ENCODE peak calls at places on chromosomes 4 and X, in eight cellular contexts. Z, T, J, L, D, Y, R and K are unnamed samples.

GRCh38 chrX:136261316-136261715 is 10.1 kb upstream of the MAP7D3 start:
- DNase-seq in Z (no peak), T (no peak), J (no peak), L (no peak), D (peak; percentile 55), Y (no peak), R (no peak), K (no peak)

GRCh38 chrX:134821370-134821769 is 163.1 kb upstream of the PLAC1 start:
- DNase-seq in Z (no peak), T (no peak), J (no peak), L (no peak), D (peak; percentile 56), Y (no peak), R (no peak), K (no peak)

GRCh38 chrX:72128881-72129280 is 2.8 kb downstream of the RTL5 start:
- DNase-seq in Z (no peak), T (no peak), J (no peak), L (no peak), D (peak; percentile 44), Y (peak; percentile 34), R (no peak), K (no peak)

GRCh38 chr4:61079976-61080375 is 120.2 kb upstream of the ADGRL3 start:
- DNase-seq in Z (no peak), T (no peak), J (no peak), L (no peak), D (peak; percentile 22), Y (no peak), R (no peak), K (no peak)

GRCh38 chr4:183182873-183183725 is 84.0 kb downstream of the WWC2 start:
- DNase-seq in Z (peak; percentile 22), T (no peak), J (no peak), L (no peak), D (peak; percentile 64), Y (peak; percentile 84), R (no peak), K (peak; percentile 29)

GRCh38 chr4:187387709-187388108 is 607.9 kb upstream of the ZFP42 start:
- DNase-seq in Z (no peak), T (no peak), J (no peak), L (no peak), D (peak; percentile 61), Y (no peak), R (no peak), K (no peak)

GRCh38 chr4:7155611-7156071 is 36.7 kb upstream of the SORCS2 start:
- DNase-seq in Z (peak; percentile 73), T (peak; percentile 54), J (peak; percentile 47), L (peak; percentile 51), D (no peak), Y (no peak), R (no peak), K (no peak)

GRCh38 chr4:82648356-82648755 is 86.6 kb upstream of the TMEM150C start:
- DNase-seq in Z (no peak), T (no peak), J (no peak), L (no peak), D (peak; percentile 38), Y (no peak), R (no peak), K (no peak)

GRCh38 chrX:130030826-130031225 is 48.4 kb downstream of the BCORL1 start:
- DNase-seq in Z (no peak), T (no peak), J (no peak), L (no peak), D (no peak), Y (peak; percentile 2), R (no peak), K (no peak)

GRCh38 chr4:122576261-122577188 is 44.3 kb downstream of the IL21 start:
- DNase-seq in Z (no peak), T (no peak), J (peak; percentile 30), L (no peak), D (peak; percentile 64), Y (peak; percentile 45), R (no peak), K (no peak)

GRCh38 chrX:77930581-77930980 is 20.1 kb downstream of the ATP7A start:
- DNase-seq in Z (no peak), T (no peak), J (no peak), L (no peak), D (no peak), Y (no peak), R (no peak), K (no peak)

GRCh38 chr4:125313497-125313896 is 1.3 kb upstream of the FAT4 start:
- DNase-seq in Z (peak; percentile 17), T (no peak), J (peak; percentile 48), L (peak; percentile 48), D (peak; percentile 88), Y (peak; percentile 92), R (no peak), K (no peak)

GRCh38 chr4:114883641-114884040 is 229.8 kb downstream of the NDST4 start:
- DNase-seq in Z (no peak), T (no peak), J (no peak), L (no peak), D (no peak), Y (no peak), R (no peak), K (no peak)

GRCh38 chr4:148060264-148061138 is 328.6 kb downstream of the ARHGAP10 start:
- DNase-seq in Z (no peak), T (no peak), J (peak; percentile 39), L (peak; percentile 31), D (no peak), Y (no peak), R (no peak), K (no peak)

GRCh38 chr4:24413311-24413784 is 171.0 kb downstream of the DHX15 start:
- DNase-seq in Z (no peak), T (no peak), J (no peak), L (no peak), D (no peak), Y (peak; percentile 83), R (no peak), K (no peak)

DNA sequence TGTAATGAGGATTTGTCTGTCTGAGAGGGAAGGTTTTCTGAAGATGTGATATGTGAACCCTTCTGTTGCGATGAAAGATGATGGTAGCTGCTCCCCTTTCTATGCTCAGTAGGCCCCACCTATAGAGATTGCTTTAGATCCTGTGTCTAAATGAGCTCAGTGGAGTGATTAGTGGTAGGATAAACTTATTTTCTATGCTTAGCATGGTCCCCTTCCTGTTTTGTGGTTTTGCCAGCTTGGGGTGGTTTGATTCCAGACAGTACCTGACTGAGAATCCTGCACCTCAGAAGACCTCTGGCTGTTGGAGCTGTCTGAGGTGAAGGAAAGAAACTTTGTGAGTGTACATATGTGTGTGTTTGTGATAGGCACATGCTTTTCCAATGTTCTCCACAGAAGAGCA is 17.7 kb downstream of the MSN start:
- DNase-seq in Z (no peak), T (no peak), J (no peak), L (no peak), D (no peak), Y (no peak), R (no peak), K (no peak)
- H3K4me1 ChIP-seq in Z (no peaks in the 10 kb centered on the region), T (peaks cover 16% of the 10 kb centered on the region), J (peaks cover 25% of the 10 kb centered on the region), L (no peaks in the 10 kb centered on the region), D (peaks cover 39% of the 10 kb centered on the region), Y (no peaks in the 10 kb centered on the region), R (peaks cover 36% of the 10 kb centered on the region), K (no peaks in the 10 kb centered on the region)

DNA sequence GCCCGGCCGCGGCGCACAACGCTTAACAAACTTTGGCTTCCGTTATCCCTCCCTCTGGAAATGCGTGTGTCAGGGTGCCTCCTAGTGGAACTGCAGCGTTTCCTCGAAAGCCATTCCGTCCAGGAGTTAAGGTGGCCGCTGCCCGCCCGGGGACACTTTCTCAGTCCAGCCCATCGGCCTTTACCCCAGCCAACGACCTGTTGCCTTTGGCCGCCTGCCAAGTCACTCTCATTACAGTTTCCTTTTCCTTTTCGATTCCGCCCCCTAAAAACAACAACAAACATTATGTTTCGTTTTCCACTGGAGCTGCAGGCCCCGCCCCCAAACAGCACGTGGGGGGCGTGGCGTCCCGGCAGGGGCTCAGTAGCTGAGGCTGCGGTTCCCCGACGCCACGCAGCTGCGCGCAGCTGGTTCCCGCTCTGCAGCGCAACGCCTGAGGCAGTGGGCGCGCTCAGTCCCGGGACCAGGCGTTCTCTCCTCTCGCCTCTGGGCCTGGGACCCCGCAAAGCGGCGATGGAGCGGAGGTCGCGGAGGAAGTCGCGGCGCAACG is at the start of gene HERC5:
- DNase-seq in Z (peak; percentile 90), T (peak; percentile 94), J (peak; percentile 92), L (peak; percentile 94), D (peak; percentile 85), Y (peak; percentile 93), R (peak; percentile 97), K (peak; percentile 97)
- TF ChIP-seq CTCF in Z (peak; percentile 70), T (peak; percentile 82), J (peak; percentile 96), L (peak; percentile 34), D (peak; percentile 64), Y (peak; percentile 72), R (peak; percentile 80), K (peak; percentile 71)

DNA sequence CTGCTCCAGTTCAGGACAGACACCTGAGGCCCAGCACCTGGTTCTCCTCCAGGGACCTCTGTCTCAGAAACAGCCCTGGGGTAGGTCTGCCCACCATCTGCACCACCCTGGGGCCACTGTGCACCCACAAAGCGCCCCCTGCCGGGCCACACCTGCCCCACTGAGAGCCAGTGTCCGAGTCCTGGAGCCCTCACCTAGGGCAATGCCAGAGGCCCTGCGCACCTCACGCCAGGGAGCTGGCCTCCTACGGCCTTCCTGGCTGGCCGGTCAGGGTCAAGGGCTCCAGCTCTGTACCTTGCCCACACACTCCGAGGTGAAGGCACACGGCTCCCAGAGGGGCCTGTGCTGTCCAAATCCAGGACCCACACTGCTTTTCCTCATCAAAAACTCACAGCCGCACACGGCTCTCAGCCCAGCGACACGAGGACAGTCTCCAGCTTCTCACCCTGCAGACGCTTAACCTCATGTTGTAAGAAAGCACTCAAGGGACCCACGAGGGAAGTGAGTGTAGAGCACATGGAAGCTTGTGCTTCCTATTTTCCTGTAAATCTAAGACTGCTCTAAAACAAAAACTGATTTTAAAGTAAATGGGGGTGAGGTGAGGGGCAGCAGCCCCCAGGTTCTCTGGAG is 5.4 kb downstream of the CTBP1 start:
- DNase-seq in Z (peak; percentile 15), T (peak; percentile 42), J (no peak), L (no peak), D (no peak), Y (no peak), R (no peak), K (peak; percentile 47)
- H3K4me1 ChIP-seq in Z (peaks cover 44% of the 10 kb centered on the region), T (peaks cover 40% of the 10 kb centered on the region), J (peaks cover 8% of the 10 kb centered on the region), L (peaks cover 30% of the 10 kb centered on the region), D (peaks cover 15% of the 10 kb centered on the region), Y (peaks cover 10% of the 10 kb centered on the region), R (peaks cover 53% of the 10 kb centered on the region), K (peaks cover 57% of the 10 kb centered on the region)

DNA sequence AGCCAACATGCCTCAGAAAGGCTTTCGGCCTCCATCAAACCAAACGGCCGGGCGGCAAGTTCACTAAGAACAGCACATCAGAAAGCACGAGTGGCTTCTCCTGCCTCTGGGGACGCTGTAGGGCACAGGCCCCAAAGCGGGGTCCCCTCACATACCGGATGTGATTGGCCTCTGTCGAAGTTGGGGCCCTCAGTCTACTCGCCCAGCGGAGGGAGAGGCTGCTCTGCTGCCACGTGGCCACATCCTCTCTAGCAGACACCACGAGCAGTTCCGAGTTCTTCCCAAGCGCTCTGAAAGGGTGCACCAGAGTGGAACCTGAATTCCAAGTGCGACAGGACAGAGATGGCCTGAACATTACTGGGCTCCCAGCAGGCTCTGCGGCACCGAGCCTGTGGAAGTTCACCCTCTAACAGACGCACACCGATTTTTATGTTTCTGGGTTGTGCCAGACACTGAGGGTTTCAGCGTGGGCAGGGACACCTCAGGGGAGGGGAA is 21.1 kb downstream of the NOP14 start:
- DNase-seq in Z (no peak), T (peak; percentile 49), J (no peak), L (no peak), D (no peak), Y (no peak), R (no peak), K (peak; percentile 39)
- TF ChIP-seq CTCF in Z (no peak), T (no peak), J (no peak), L (no peak), D (no peak), Y (no peak), R (no peak), K (no peak)